ENCODE peak calls at places on chromosomes 4 and X, in seven cellular contexts. One of them, this sample, is unnamed.

GRCh38 chrX:7088968-7089615 is 58.4 kb upstream of the STS start:
- DNase-seq in right lobe of liver: peak; percentile 47
- DNase-seq in adrenal gland: no peak
- DNase-seq in Peyer's patch: no peak
- DNase-seq in esophagus squamous epithelium: no peak
- DNase-seq in IMR-90: no peak
- DNase-seq in A549: no peak
- DNase-seq in this sample: no peak

GRCh38 chrX:40012039-40012799 is 85.5 kb downstream of the BCOR start:
- DNase-seq in esophagus squamous epithelium: no peak
- DNase-seq in right lobe of liver: peak; percentile 47
- DNase-seq in adrenal gland: peak; percentile 36
- DNase-seq in IMR-90: peak; percentile 71
- DNase-seq in Peyer's patch: peak; percentile 59
- DNase-seq in A549: no peak
- DNase-seq in this sample: no peak

GRCh38 chr4:7266525-7267292 is 74.4 kb downstream of the SORCS2 start:
- DNase-seq in IMR-90: peak; percentile 92
- DNase-seq in adrenal gland: no peak
- DNase-seq in esophagus squamous epithelium: no peak
- DNase-seq in Peyer's patch: no peak
- DNase-seq in right lobe of liver: no peak
- DNase-seq in A549: peak; percentile 89
- DNase-seq in this sample: no peak

GRCh38 chr4:48683784-48684666 is 96.1 kb downstream of the FRYL start:
- DNase-seq in A549: no peak
- DNase-seq in adrenal gland: no peak
- DNase-seq in IMR-90: no peak
- DNase-seq in right lobe of liver: no peak
- DNase-seq in Peyer's patch: no peak
- DNase-seq in esophagus squamous epithelium: no peak
- DNase-seq in this sample: no peak

GRCh38 chrX:153477039-153477438 is 6.7 kb upstream of the HAUS7 start:
- DNase-seq in esophagus squamous epithelium: no peak
- DNase-seq in adrenal gland: no peak
- DNase-seq in Peyer's patch: no peak
- DNase-seq in right lobe of liver: no peak
- DNase-seq in A549: no peak
- DNase-seq in IMR-90: peak; percentile 59
- DNase-seq in this sample: no peak

GRCh38 chr4:184143770-184144564 is 73.7 kb downstream of the ENPP6 start:
- DNase-seq in esophagus squamous epithelium: no peak
- DNase-seq in Peyer's patch: no peak
- DNase-seq in IMR-90: no peak
- DNase-seq in right lobe of liver: no peak
- DNase-seq in adrenal gland: no peak
- DNase-seq in A549: no peak
- DNase-seq in this sample: no peak

GRCh38 chrX:150162141-150162540 is 201.0 kb upstream of the MAMLD1 start:
- DNase-seq in adrenal gland: no peak
- DNase-seq in IMR-90: no peak
- DNase-seq in esophagus squamous epithelium: no peak
- DNase-seq in Peyer's patch: no peak
- DNase-seq in right lobe of liver: no peak
- DNase-seq in A549: peak; percentile 18
- DNase-seq in this sample: no peak

GRCh38 chr4:144734522-144734921 is 88.6 kb downstream of the HHIP start:
- DNase-seq in IMR-90: peak; percentile 72
- DNase-seq in right lobe of liver: no peak
- DNase-seq in Peyer's patch: no peak
- DNase-seq in adrenal gland: no peak
- DNase-seq in A549: no peak
- DNase-seq in esophagus squamous epithelium: no peak
- DNase-seq in this sample: no peak

GRCh38 chr4:186260504-186261448 is 5.2 kb upstream of the F11 start:
- DNase-seq in right lobe of liver: peak; percentile 96
- DNase-seq in adrenal gland: peak; percentile 73
- DNase-seq in IMR-90: peak; percentile 69
- DNase-seq in Peyer's patch: no peak
- DNase-seq in A549: no peak
- DNase-seq in esophagus squamous epithelium: no peak
- DNase-seq in this sample: no peak

GRCh38 chrX:10157545-10157944 is 770 bp downstream of the CLCN4 start:
- DNase-seq in adrenal gland: no peak
- DNase-seq in A549: no peak
- DNase-seq in esophagus squamous epithelium: no peak
- DNase-seq in right lobe of liver: no peak
- DNase-seq in Peyer's patch: no peak
- DNase-seq in IMR-90: peak; percentile 59
- DNase-seq in this sample: no peak

GRCh38 chr4:129345680-129346079 is 249.7 kb downstream of the C4orf33 start:
- DNase-seq in Peyer's patch: no peak
- DNase-seq in adrenal gland: no peak
- DNase-seq in esophagus squamous epithelium: no peak
- DNase-seq in IMR-90: no peak
- DNase-seq in right lobe of liver: no peak
- DNase-seq in A549: no peak
- DNase-seq in this sample: no peak

GRCh38 chrX:96689951-96690350 is 5.3 kb downstream of the DIAPH2 start:
- DNase-seq in Peyer's patch: no peak
- DNase-seq in adrenal gland: no peak
- DNase-seq in esophagus squamous epithelium: no peak
- DNase-seq in A549: no peak
- DNase-seq in right lobe of liver: no peak
- DNase-seq in IMR-90: peak; percentile 47
- DNase-seq in this sample: no peak

GRCh38 chr4:6873792-6874461 is 35.7 kb upstream of the TBC1D14 start:
- DNase-seq in IMR-90: peak; percentile 62
- DNase-seq in esophagus squamous epithelium: no peak
- DNase-seq in A549: peak; percentile 30
- DNase-seq in Peyer's patch: peak; percentile 85
- DNase-seq in right lobe of liver: peak; percentile 72
- DNase-seq in adrenal gland: peak; percentile 73
- DNase-seq in this sample: peak; percentile 65

GRCh38 chrX:86295293-86295692 is 147.0 kb downstream of the DACH2 start:
- DNase-seq in Peyer's patch: no peak
- DNase-seq in esophagus squamous epithelium: no peak
- DNase-seq in A549: no peak
- DNase-seq in right lobe of liver: no peak
- DNase-seq in adrenal gland: no peak
- DNase-seq in IMR-90: no peak
- DNase-seq in this sample: no peak

GRCh38 chrX:69906447-69906846 is 143.3 kb downstream of the AWAT2 start:
- DNase-seq in esophagus squamous epithelium: no peak
- DNase-seq in Peyer's patch: no peak
- DNase-seq in IMR-90: no peak
- DNase-seq in A549: no peak
- DNase-seq in adrenal gland: no peak
- DNase-seq in right lobe of liver: no peak
- DNase-seq in this sample: no peak

GRCh38 chr4:18938343-18939109 is 917.0 kb upstream of the LCORL start:
- DNase-seq in IMR-90: no peak
- DNase-seq in Peyer's patch: no peak
- DNase-seq in adrenal gland: no peak
- DNase-seq in A549: no peak
- DNase-seq in right lobe of liver: no peak
- DNase-seq in esophagus squamous epithelium: no peak
- DNase-seq in this sample: no peak

GRCh38 chrX:134732152-134732551 is 73.9 kb upstream of the PLAC1 start:
- DNase-seq in A549: no peak
- DNase-seq in Peyer's patch: no peak
- DNase-seq in adrenal gland: no peak
- DNase-seq in right lobe of liver: no peak
- DNase-seq in esophagus squamous epithelium: no peak
- DNase-seq in IMR-90: no peak
- DNase-seq in this sample: no peak

GRCh38 chr4:54937501-54937900 is 187.9 kb downstream of the KDR start:
- DNase-seq in IMR-90: no peak
- DNase-seq in Peyer's patch: no peak
- DNase-seq in A549: no peak
- DNase-seq in esophagus squamous epithelium: no peak
- DNase-seq in right lobe of liver: no peak
- DNase-seq in adrenal gland: no peak
- DNase-seq in this sample: no peak

GRCh38 chr4:174437324-174437723 is 85.0 kb downstream of the HPGD start:
- DNase-seq in IMR-90: peak; percentile 36
- DNase-seq in adrenal gland: no peak
- DNase-seq in Peyer's patch: no peak
- DNase-seq in A549: peak; percentile 43
- DNase-seq in esophagus squamous epithelium: no peak
- DNase-seq in right lobe of liver: no peak
- DNase-seq in this sample: no peak

GRCh38 chrX:73215263-73215662 is 612 bp upstream of the NAP1L2 start:
- DNase-seq in Peyer's patch: no peak
- DNase-seq in A549: no peak
- DNase-seq in esophagus squamous epithelium: no peak
- DNase-seq in adrenal gland: no peak
- DNase-seq in IMR-90: no peak
- DNase-seq in right lobe of liver: no peak
- DNase-seq in this sample: no peak

GRCh38 chrX:39730671-39731389 is 366.9 kb downstream of the BCOR start:
- DNase-seq in Peyer's patch: peak; percentile 54
- DNase-seq in right lobe of liver: peak; percentile 65
- DNase-seq in A549: peak; percentile 72
- DNase-seq in IMR-90: peak; percentile 88
- DNase-seq in esophagus squamous epithelium: no peak
- DNase-seq in adrenal gland: peak; percentile 76
- DNase-seq in this sample: peak; percentile 91

GRCh38 chr4:169039271-169039954 is 29.4 kb upstream of the CBR4 start:
- DNase-seq in IMR-90: no peak
- DNase-seq in A549: no peak
- DNase-seq in esophagus squamous epithelium: no peak
- DNase-seq in adrenal gland: no peak
- DNase-seq in Peyer's patch: no peak
- DNase-seq in right lobe of liver: no peak
- DNase-seq in this sample: no peak
- TF ChIP-seq POLR2A in IMR-90: no peak
- TF ChIP-seq POLR2A in A549: no peak
- TF ChIP-seq POLR2A in esophagus squamous epithelium: no peak
- TF ChIP-seq POLR2A in adrenal gland: no peak
- TF ChIP-seq POLR2A in Peyer's patch: no peak
- TF ChIP-seq POLR2A in right lobe of liver: no peak
- TF ChIP-seq POLR2A in this sample: no peak

GRCh38 chr4:25089058-25089763 is 58.5 kb upstream of the LGI2 start:
- DNase-seq in Peyer's patch: no peak
- DNase-seq in esophagus squamous epithelium: no peak
- DNase-seq in A549: no peak
- DNase-seq in right lobe of liver: no peak
- DNase-seq in adrenal gland: no peak
- DNase-seq in IMR-90: no peak
- DNase-seq in this sample: no peak
- H3K4me3 ChIP-seq in Peyer's patch: no peak overlapping the region
- H3K4me3 ChIP-seq in esophagus squamous epithelium: no peak overlapping the region
- H3K4me3 ChIP-seq in A549: no peak overlapping the region
- H3K4me3 ChIP-seq in right lobe of liver: no peak overlapping the region
- H3K4me3 ChIP-seq in adrenal gland: no peak overlapping the region
- H3K4me3 ChIP-seq in IMR-90: no peak overlapping the region
- H3K4me3 ChIP-seq in this sample: no peak overlapping the region

DNA sequence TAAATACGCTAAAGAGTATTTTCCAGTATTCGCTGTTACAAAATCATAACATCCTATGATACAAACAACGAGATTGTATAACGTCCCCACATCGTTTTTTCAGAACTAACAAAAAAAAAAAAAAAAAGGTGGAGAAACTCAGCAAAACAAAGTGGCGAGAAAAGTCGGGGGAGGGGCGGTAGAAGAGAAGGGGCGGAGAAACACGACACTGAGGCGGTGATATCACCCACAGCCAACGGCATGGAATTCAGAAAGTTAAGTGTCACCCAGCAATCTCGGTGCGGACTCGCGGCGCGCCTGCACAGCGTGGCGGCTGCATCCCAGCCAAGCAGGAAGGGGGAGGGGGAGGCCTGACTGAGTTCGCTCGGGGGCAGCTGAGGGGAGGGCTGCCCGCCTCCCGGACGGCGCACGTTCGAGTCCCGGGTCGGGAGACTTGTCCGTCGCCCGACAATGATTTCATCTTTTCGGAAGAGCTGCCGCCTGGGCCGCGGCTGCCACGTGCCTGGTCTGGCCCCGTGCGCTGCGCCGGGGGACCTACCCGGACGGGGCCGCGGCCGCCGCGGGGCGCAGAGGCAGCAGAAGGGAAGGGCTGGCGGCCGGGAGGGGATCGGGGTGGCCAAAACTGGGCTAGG is 830 bp downstream of the SETD7 start:
- DNase-seq in Peyer's patch: peak; percentile 84
- DNase-seq in A549: peak; percentile 53
- DNase-seq in esophagus squamous epithelium: peak; percentile 21
- DNase-seq in adrenal gland: peak; percentile 92
- DNase-seq in right lobe of liver: peak; percentile 94
- DNase-seq in IMR-90: peak; percentile 87
- DNase-seq in this sample: peak; percentile 98
- TF ChIP-seq POLR2A in Peyer's patch: peak; percentile 51
- TF ChIP-seq POLR2A in A549: peak; percentile 82
- TF ChIP-seq POLR2A in esophagus squamous epithelium: no peak
- TF ChIP-seq POLR2A in adrenal gland: peak; percentile 91
- TF ChIP-seq POLR2A in right lobe of liver: peak; percentile 85
- TF ChIP-seq POLR2A in IMR-90: peak; percentile 76
- TF ChIP-seq POLR2A in this sample: no peak

GRCh38 chr4:16289872-16290554 is 63.7 kb upstream of the TAPT1 start:
- DNase-seq in right lobe of liver: no peak
- DNase-seq in esophagus squamous epithelium: no peak
- DNase-seq in A549: peak; percentile 9
- DNase-seq in Peyer's patch: no peak
- DNase-seq in IMR-90: peak; percentile 46
- DNase-seq in adrenal gland: no peak
- DNase-seq in this sample: no peak
- H3K4me3 ChIP-seq in right lobe of liver: no peak overlapping the region
- H3K4me3 ChIP-seq in esophagus squamous epithelium: no peak overlapping the region
- H3K4me3 ChIP-seq in A549: no peak overlapping the region
- H3K4me3 ChIP-seq in Peyer's patch: no peak overlapping the region
- H3K4me3 ChIP-seq in IMR-90: no peak overlapping the region
- H3K4me3 ChIP-seq in adrenal gland: peak overlapping the region; percentile 9
- H3K4me3 ChIP-seq in this sample: no peak overlapping the region